ENCODE peak calls at places on chromosome 1, in seven cellular contexts. G, N, Z, X, L, D and S are unnamed samples.

GRCh38 chr1:172041102-172041501 is 199.8 kb downstream of the DNM3 start:
- DNase-seq in G (peak; percentile 4), N (no peak), Z (no peak), X (no peak), L (no peak), D (no peak), S (no peak)

GRCh38 chr1:119081705-119082104 is 58.7 kb downstream of the WARS2 start:
- DNase-seq in G (no peak), N (no peak), Z (no peak), X (no peak), L (no peak), D (no peak), S (no peak)

GRCh38 chr1:19643113-19643512 is 998 bp upstream of the NBL1 start:
- DNase-seq in G (peak; percentile 89), N (no peak), Z (no peak), X (peak; percentile 30), L (no peak), D (no peak), S (no peak)

GRCh38 chr1:13818926-13819325 is 118.9 kb downstream of the PRDM2 start:
- DNase-seq in G (no peak), N (no peak), Z (no peak), X (no peak), L (no peak), D (no peak), S (no peak)

GRCh38 chr1:10679521-10680220 is 116.8 kb downstream of the CASZ1 start:
- DNase-seq in G (peak; percentile 75), N (no peak), Z (no peak), X (peak; percentile 77), L (no peak), D (no peak), S (no peak)

GRCh38 chr1:26848947-26849774 is 13.8 kb upstream of the SFN start:
- DNase-seq in G (peak; percentile 100), N (no peak), Z (no peak), X (peak; percentile 97), L (no peak), D (no peak), S (no peak)

GRCh38 chr1:34983700-34984355 is 1.3 kb downstream of the TMEM35B start:
- DNase-seq in G (peak; percentile 27), N (no peak), Z (no peak), X (no peak), L (no peak), D (no peak), S (no peak)

GRCh38 chr1:223329252-223329651 is 34.7 kb downstream of the SUSD4 start:
- DNase-seq in G (no peak), N (no peak), Z (no peak), X (no peak), L (no peak), D (no peak), S (no peak)

GRCh38 chr1:212137854-212138253 is 102.3 kb downstream of the DTL start:
- DNase-seq in G (no peak), N (no peak), Z (no peak), X (no peak), L (no peak), D (no peak), S (no peak)